ENCODE peak calls at places on chromosome 12, in seven cellular contexts. X is AG09319, O is tibial artery, D is GM10248, N is HuH-7.5, U is GM13977, T is fibroblast of pulmonary artery. L is an unnamed sample.

GRCh38 chr12:117053597-117054201 is 45.5 kb downstream of the TESC start:
- DNase-seq in U (no peak), O (no peak), D (no peak), N (no peak), T (no peak), X (no peak), L (no peak)

GRCh38 chr12:40446385-40446784 is 221.6 kb downstream of the LRRK2 start:
- DNase-seq in D (peak), U (peak), O (no peak), T (peak), X (no peak), N (no peak), L (peak)

GRCh38 chr12:106953352-106954260 is 2.1 kb upstream of the TMEM263 start:
- DNase-seq in N (no peak), D (no peak), X (no peak), U (no peak), O (no peak), T (no peak), L (no peak)

GRCh38 chr12:116528498-116528897 is 30.7 kb upstream of the MAP1LC3B2 start:
- DNase-seq in T (no peak), O (no peak), X (no peak), N (no peak), U (no peak), D (no peak), L (no peak)

GRCh38 chr12:54650409-54650808 is 2.2 kb upstream of the DCD start:
- DNase-seq in U (no peak), X (no peak), D (no peak), T (no peak), N (no peak), O (no peak), L (no peak)

GRCh38 chr12:105843989-105844768 is 294.6 kb downstream of the NUAK1 start:
- DNase-seq in O (no peak), U (no peak), T (no peak), N (no peak), D (no peak), X (no peak), L (peak)

GRCh38 chr12:123139926-123140674 is 10.8 kb downstream of the PITPNM2 start:
- DNase-seq in D (no peak), N (no peak), U (no peak), O (no peak), T (peak), X (no peak), L (peak)

GRCh38 chr12:107679346-107679745 is 6.3 kb upstream of the PWP1 start:
- DNase-seq in O (no peak), T (no peak), X (no peak), N (no peak), U (no peak), D (no peak), L (no peak)

GRCh38 chr12:53998900-53999236 is 1.1 kb upstream of the HOXC9 start:
- DNase-seq in T (no peak), D (no peak), N (no peak), O (no peak), X (no peak), U (no peak), L (no peak)

GRCh38 chr12:112170376-112170775 is 45.0 kb downstream of the TRAFD1 start:
- DNase-seq in D (peak), X (no peak), O (peak), U (no peak), T (peak), N (peak), L (no peak)

GRCh38 chr12:78759387-78759786 is 105.2 kb upstream of the SYT1 start:
- DNase-seq in D (no peak), O (no peak), U (no peak), T (peak), N (no peak), X (peak), L (no peak)

GRCh38 chr12:12807970-12808702 is 5.0 kb upstream of the DDX47 start:
- DNase-seq in X (no peak), O (no peak), D (peak), T (peak), U (peak), N (no peak), L (peak)

GRCh38 chr12:50362671-50363070 is 33.7 kb downstream of the FAM186A start:
- DNase-seq in O (no peak), X (no peak), D (no peak), U (no peak), N (no peak), T (no peak), L (no peak)

GRCh38 chr12:88628856-88629509 is 48.7 kb upstream of the KITLG start:
- DNase-seq in D (no peak), T (no peak), N (no peak), X (no peak), U (no peak), O (no peak), L (no peak)

GRCh38 chr12:18723752-18724151 is 14.1 kb downstream of the PLCZ1 start:
- DNase-seq in T (peak), U (no peak), O (no peak), N (no peak), D (no peak), X (peak), L (no peak)

GRCh38 chr12:123917337-123917850 is 55.2 kb downstream of the CCDC92 start:
- DNase-seq in O (no peak), X (no peak), U (no peak), D (no peak), N (no peak), T (no peak), L (no peak)

GRCh38 chr12:18257251-18257650 is 4.1 kb upstream of the PIK3C2G start:
- DNase-seq in X (no peak), N (no peak), T (no peak), D (no peak), O (no peak), U (no peak), L (no peak)

GRCh38 chr12:58387199-58387598 is 445.8 kb downstream of the ATP23 start:
- DNase-seq in U (no peak), X (no peak), T (peak), O (no peak), D (no peak), N (no peak), L (no peak)

GRCh38 chr12:114288071-114288470 is 117.9 kb downstream of the TBX5 start:
- DNase-seq in X (no peak), N (no peak), U (no peak), D (no peak), O (no peak), T (peak), L (no peak)

GRCh38 chr12:121812921-121813896 is 9.4 kb downstream of the SETD1B start:
- DNase-seq in N (no peak), O (peak), X (no peak), T (peak), D (no peak), U (no peak), L (peak)

GRCh38 chr12:127509066-127509778 is 757.7 kb upstream of the TMEM132C start:
- DNase-seq in O (no peak), U (no peak), T (peak), N (no peak), X (peak), D (no peak), L (no peak)

GRCh38 chr12:131133015-131133905 is 179.6 kb downstream of the ADGRD1 start:
- DNase-seq in N (no peak), O (no peak), X (no peak), D (no peak), T (no peak), U (no peak), L (no peak)